ENCODE peak calls at places on chromosome 1, in seven cellular contexts. P is CD4-positive, alpha-beta T cell; U is activated CD8-positive, alpha-beta T cell treated with anti-CD3 and anti-CD28 coated beads, Interleukin-2, amount 10 ng/mL, durations not matched to agents 7 days and 5 days; F is NCI-H345; N is colonic mucosa; T is amniotic stem cell; J is body of pancreas. A is an unnamed sample.

GRCh38 chr1:197994907-197995407 is 77.8 kb downstream of the LHX9 start:
- DNase-seq in F (no peak), J (peak), P (no peak), T (no peak), U (no peak), N (no peak), A (no peak)

GRCh38 chr1:147509786-147510360 is 31.4 kb upstream of the BCL9 start:
- DNase-seq in F (no peak), U (no peak), P (no peak), J (no peak), N (no peak), T (no peak), A (no peak)

GRCh38 chr1:162075862-162076261 is 6.4 kb downstream of the NOS1AP start:
- DNase-seq in F (no peak), U (no peak), T (no peak), J (no peak), P (no peak), N (no peak), A (no peak)

GRCh38 chr1:41619511-41620364 is 135.3 kb upstream of the EDN2 start:
- DNase-seq in J (peak), U (no peak), N (no peak), F (peak), P (no peak), T (no peak), A (no peak)

GRCh38 chr1:59831529-59831928 is 16.8 kb downstream of the HOOK1 start:
- DNase-seq in P (no peak), N (no peak), F (no peak), T (no peak), J (no peak), U (no peak), A (no peak)

GRCh38 chr1:1202831-1203560 is 3.4 kb downstream of the TNFRSF18 start:
- DNase-seq in N (no peak), T (no peak), F (peak), U (no peak), J (no peak), P (no peak), A (no peak)

GRCh38 chr1:100866041-100866900 is 28.4 kb downstream of the EXTL2 start:
- DNase-seq in U (no peak), J (no peak), T (no peak), P (no peak), F (no peak), N (no peak), A (peak)

GRCh38 chr1:54256756-54257155 is 56.8 kb downstream of the MRPL37 start:
- DNase-seq in T (no peak), P (no peak), N (no peak), J (no peak), U (no peak), F (no peak), A (no peak)

GRCh38 chr1:206455681-206456344 is 14.5 kb upstream of the IKBKE start:
- DNase-seq in F (peak), J (peak), P (no peak), T (no peak), U (no peak), N (no peak), A (peak)

GRCh38 chr1:109791495-109792040 is 27.8 kb upstream of the EPS8L3 start:
- DNase-seq in T (no peak), J (no peak), P (no peak), N (peak), F (no peak), U (no peak), A (no peak)

GRCh38 chr1:245704765-245705164 is 550.0 kb downstream of the KIF26B start:
- DNase-seq in P (no peak), U (no peak), T (no peak), N (no peak), J (no peak), F (no peak), A (no peak)

GRCh38 chr1:14183312-14183711 is 415.2 kb upstream of the KAZN start:
- DNase-seq in N (no peak), U (no peak), J (no peak), P (no peak), F (no peak), T (no peak), A (no peak)

GRCh38 chr1:76203132-76203531 is 128.6 kb downstream of the ST6GALNAC3 start:
- DNase-seq in F (peak), N (no peak), U (no peak), J (no peak), T (no peak), P (no peak), A (no peak)

GRCh38 chr1:112706505-112707216 is at the start of gene RHOC:
- DNase-seq in N (peak), F (peak), U (peak), T (no peak), J (peak), P (no peak), A (peak)

GRCh38 chr1:8373547-8374270 is 55.8 kb downstream of the SLC45A1 start:
- DNase-seq in U (no peak), F (peak), J (peak), N (peak), T (peak), P (no peak), A (no peak)

GRCh38 chr1:113681596-113682337 is 77.5 kb downstream of the PHTF1 start:
- DNase-seq in J (no peak), P (no peak), T (no peak), U (no peak), N (no peak), F (no peak), A (no peak)

GRCh38 chr1:156115514-156116374 is 1.2 kb downstream of the LMNA start:
- DNase-seq in P (no peak), T (no peak), J (peak), N (peak), F (peak), U (no peak), A (peak)

A was measured in NCI-H1105.